ENCODE peak calls at places on chromosomes 13 and 19, in six cellular contexts. X is SK-N-SH, Y is AG10803, Q is neural progenitor cell, J is fibroblast of pulmonary artery, H is fibroblast of the aortic adventitia. D is an unnamed sample.

GRCh38 chr13:96925869-96926628 is 68.2 kb downstream of the OXGR1 start:
- DNase-seq in Y (no peak), X (no peak), Q (no peak), J (no peak), H (no peak), D (no peak)

GRCh38 chr19:33693678-33694077 is 71.9 kb downstream of the CHST8 start:
- DNase-seq in X (no peak), Y (no peak), H (no peak), J (no peak), Q (no peak), D (no peak)

GRCh38 chr13:98707309-98707999 is 45.0 kb downstream of the SLC15A1 start:
- DNase-seq in Y (no peak), H (no peak), X (no peak), J (no peak), Q (no peak), D (no peak)

GRCh38 chr13:109787135-109787954 is 962 bp upstream of the IRS2 start:
- DNase-seq in J (peak), H (no peak), Q (peak), Y (peak), X (peak), D (peak)

GRCh38 chr13:114019367-114019766 is 45.5 kb upstream of the C13orf46 start:
- DNase-seq in Q (peak), H (no peak), X (peak), Y (no peak), J (no peak), D (peak)

GRCh38 chr19:5048727-5049553 is 80.0 kb downstream of the KDM4B start:
- DNase-seq in H (peak), X (peak), Y (peak), Q (no peak), J (peak), D (no peak)

GRCh38 chr13:46871557-46871956 is 25.3 kb downstream of the HTR2A start:
- DNase-seq in H (no peak), Y (no peak), J (no peak), X (no peak), Q (no peak), D (no peak)

GRCh38 chr13:99323488-99323887 is 16.3 kb upstream of the GPR183 start:
- DNase-seq in J (no peak), Q (no peak), H (no peak), X (no peak), Y (peak), D (no peak)

GRCh38 chr13:113922412-113923118 is 51.3 kb downstream of the C13orf46 start:
- DNase-seq in J (no peak), Q (no peak), X (no peak), Y (peak), H (no peak), D (peak)

GRCh38 chr13:98466634-98467236 is 110.2 kb downstream of the STK24 start:
- DNase-seq in H (peak), J (peak), X (peak), Y (peak), Q (peak), D (peak)

GRCh38 chr13:49436890-49437289 is 7.0 kb downstream of the CAB39L start:
- DNase-seq in X (no peak), H (peak), Q (no peak), J (peak), Y (peak), D (peak)

GRCh38 chr13:53200498-53201453 is 172.2 kb downstream of the OLFM4 start:
- DNase-seq in Y (peak), Q (peak), H (no peak), X (peak), J (peak), D (peak)
- TF ChIP-seq CTCF in Y (peak), Q (peak), H (no peak), X (no peak), J (peak), D (peak)

GRCh38 chr19:42280761-42281174 is 11.7 kb downstream of the CIC start:
- DNase-seq in Q (peak), X (peak), Y (peak), J (no peak), H (no peak), D (no peak)

GRCh38 chr19:42279902-42280760 is 11.1 kb downstream of the CIC start:
- DNase-seq in H (peak), X (peak), J (peak), Q (peak), Y (peak), D (peak)

GRCh38 chr19:42282036-42282762 is 13.1 kb downstream of the CIC start:
- DNase-seq in J (no peak), X (no peak), H (peak), Y (no peak), Q (peak), D (no peak)

GRCh38 chr19:42282810-42283247 is 13.8 kb downstream of the CIC start:
- DNase-seq in J (no peak), H (no peak), X (no peak), Q (no peak), Y (no peak), D (no peak)

GRCh38 chr19:42281175-42282035 is 12.4 kb downstream of the CIC start:
- DNase-seq in X (no peak), Y (peak), H (peak), Q (peak), J (peak), D (peak)
- TF ChIP-seq CTCF in X (no peak), Y (peak), H (peak), Q (no peak), J (no peak), D (no peak)

GRCh38 chr13:27744861-27745260 is 47.4 kb upstream of the GSX1 start:
- DNase-seq in Q (peak), J (no peak), Y (no peak), X (no peak), H (no peak), D (no peak)

GRCh38 chr13:27745301-27745700 is 47.0 kb upstream of the GSX1 start:
- DNase-seq in H (no peak), X (no peak), Y (no peak), J (no peak), Q (no peak), D (no peak)
- TF ChIP-seq CTCF in H (no peak), X (no peak), Y (no peak), J (no peak), Q (no peak), D (no peak)

GRCh38 chr19:8526345-8527062 is 12.5 kb upstream of the ZNF414 start:
- DNase-seq in J (peak), X (peak), Y (peak), H (peak), Q (peak), D (peak)

GRCh38 chr19:8529369-8530006 is 15.5 kb upstream of the ZNF414 start:
- DNase-seq in J (no peak), Q (no peak), Y (no peak), X (no peak), H (no peak), D (no peak)

GRCh38 chr19:8528500-8528899 is 14.5 kb upstream of the ZNF414 start:
- DNase-seq in Q (no peak), J (no peak), X (no peak), H (no peak), Y (no peak), D (no peak)

GRCh38 chr19:8530061-8530679 is 16.2 kb upstream of the ZNF414 start:
- DNase-seq in Y (no peak), X (no peak), Q (no peak), J (no peak), H (no peak), D (no peak)

DNA sequence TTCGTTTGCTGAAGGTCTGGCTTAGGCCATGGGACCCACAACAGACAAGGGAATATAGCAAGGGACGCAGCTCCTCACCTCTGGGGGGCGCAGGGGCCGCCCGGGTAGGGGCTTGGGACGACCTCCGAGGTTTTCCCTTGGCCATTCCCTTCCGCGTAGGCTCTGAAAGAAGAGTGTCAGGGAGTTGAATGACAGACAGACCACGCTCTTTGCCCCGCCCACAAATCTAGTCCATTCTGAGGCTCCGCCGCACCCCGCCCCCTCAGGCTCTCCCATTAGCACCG is 11.4 kb upstream of the ZNF414 start:
- DNase-seq in Y (no peak), J (no peak), Q (no peak), X (no peak), H (no peak), D (no peak)
- TF ChIP-seq CTCF in Y (peak), J (peak), Q (peak), X (peak), H (peak), D (no peak)

GRCh38 chr19:12229990-12230389 is 64.7 kb downstream of the ZNF44 start:
- DNase-seq in H (no peak), Y (no peak), Q (no peak), J (no peak), X (no peak), D (no peak)
- TF ChIP-seq CTCF in H (no peak), Y (no peak), Q (no peak), J (no peak), X (no peak), D (no peak)

DNA sequence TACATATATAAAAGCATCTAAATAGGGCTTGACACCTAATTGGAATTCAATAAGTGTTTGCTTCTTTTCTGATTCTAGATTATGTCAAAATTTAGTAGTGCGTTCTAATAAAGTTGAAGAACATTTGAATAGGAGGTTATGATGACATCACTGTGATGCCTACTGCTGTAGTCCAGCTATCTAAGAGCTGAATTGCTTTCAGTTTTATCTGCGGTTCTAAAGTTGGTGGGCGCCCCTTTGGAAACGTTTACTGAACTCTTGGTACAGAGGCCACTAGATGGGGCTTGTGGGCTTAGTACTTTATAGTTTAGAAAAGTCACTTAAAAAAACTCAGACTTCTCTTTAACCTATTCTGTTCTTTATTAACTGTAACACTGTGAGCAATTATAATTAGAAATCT is 776.9 kb downstream of the GPC5 start:
- DNase-seq in Q (peak), H (peak), J (peak), X (peak), Y (peak), D (peak)
- TF ChIP-seq CTCF in Q (peak), H (peak), J (peak), X (peak), Y (peak), D (no peak)

GRCh38 chr13:69551193-69551592 is 556.4 kb upstream of the ATXN8OS start:
- DNase-seq in H (no peak), J (no peak), Y (no peak), X (no peak), Q (no peak), D (no peak)

GRCh38 chr13:69553976-69554375 is 553.6 kb upstream of the ATXN8OS start:
- DNase-seq in H (no peak), Q (no peak), X (no peak), Y (no peak), J (no peak), D (no peak)

DNA sequence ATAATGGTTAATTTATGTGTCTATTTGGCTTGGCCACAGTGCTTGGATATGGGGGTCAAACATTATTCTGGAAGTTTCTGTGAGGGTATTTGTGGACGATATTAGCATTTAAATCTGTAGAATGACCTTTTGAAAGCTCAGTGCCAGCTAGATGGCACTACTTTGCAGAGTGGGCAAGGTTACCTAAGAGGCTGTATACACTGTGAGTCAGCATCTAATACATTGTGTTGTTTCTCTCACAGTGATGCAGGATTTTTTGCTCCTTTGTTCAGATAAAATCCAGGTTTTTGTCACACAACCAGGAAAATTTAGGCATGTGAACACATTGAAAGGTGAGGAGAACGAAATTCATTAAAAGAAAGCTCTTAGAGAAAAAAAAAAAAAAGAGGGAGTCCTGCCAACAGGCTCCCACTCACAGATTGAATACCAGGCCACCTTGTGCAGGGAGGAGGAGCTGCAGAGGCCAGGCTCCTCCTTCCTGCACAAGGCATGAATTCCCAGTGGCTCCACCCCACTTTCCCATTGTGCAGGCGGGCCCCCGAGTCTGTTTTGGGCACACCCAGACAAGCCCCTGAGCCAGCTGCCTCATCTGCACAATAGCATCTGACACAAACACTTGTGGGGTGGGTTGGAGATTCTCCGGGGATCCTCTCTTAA is 551.0 kb upstream of the ATXN8OS start:
- DNase-seq in Q (no peak), J (no peak), H (no peak), Y (no peak), X (no peak), D (no peak)
- TF ChIP-seq CTCF in Q (no peak), J (no peak), H (no peak), Y (no peak), X (no peak), D (no peak)

GRCh38 chr19:18762125-18763023 is 28.7 kb downstream of the COMP start:
- DNase-seq in Q (no peak), Y (no peak), X (peak), J (peak), H (peak), D (peak)
- TF ChIP-seq CTCF in Q (no peak), Y (no peak), X (no peak), J (no peak), H (no peak), D (no peak)

GRCh38 chr19:1245884-1246816 is 2.2 kb upstream of the MIDN start:
- DNase-seq in H (no peak), J (no peak), Q (peak), Y (no peak), X (no peak), D (peak)
- TF ChIP-seq CTCF in H (no peak), J (no peak), Q (no peak), Y (no peak), X (no peak), D (no peak)

DNA sequence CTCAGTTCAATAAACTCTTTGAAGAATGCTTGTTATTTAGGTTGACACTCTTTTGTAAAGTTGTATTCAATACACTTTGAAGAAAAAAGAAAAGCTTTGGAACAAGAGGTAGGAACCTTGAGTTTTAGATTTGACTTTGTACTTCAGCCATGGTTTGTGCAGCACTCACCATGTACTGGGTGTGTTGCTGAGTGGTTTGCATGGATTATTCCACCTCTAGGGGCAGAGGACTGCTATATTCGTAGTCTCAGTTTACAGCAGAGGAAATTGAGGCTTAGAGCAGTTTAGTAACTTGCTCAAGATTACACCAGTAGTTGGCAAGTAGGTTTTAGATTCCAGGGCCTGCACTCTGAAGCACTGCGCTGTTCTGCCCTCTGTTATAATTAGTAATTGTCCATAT is 68.8 kb downstream of the DNAJC3 start:
- DNase-seq in X (no peak), J (peak), Q (no peak), Y (no peak), H (no peak), D (no peak)
- TF ChIP-seq CTCF in X (peak), J (peak), Q (peak), Y (no peak), H (peak), D (no peak)

D was measured in testis.